ENCODE peak calls at places on chromosomes 6 and 20, in eight cellular contexts. A is iPS DF 6.9, I is uterus, B is fibroblast of lung, J is right cardiac atrium, X is cardiac muscle cell, S is aorta, U is left ventricle myocardium inferior. N is an unnamed sample.

GRCh38 chr20:43799150-43799711 is 72.4 kb upstream of the GTSF1L start:
- DNase-seq in X (no peak), S (no peak), A (no peak), B (peak), U (no peak), J (no peak), I (no peak), N (no peak)

GRCh38 chr6:160951187-160952030 is 40.2 kb upstream of the MAP3K4 start:
- DNase-seq in A (no peak), J (no peak), X (no peak), B (no peak), I (no peak), S (no peak), U (no peak), N (no peak)

GRCh38 chr6:129370268-129370916 is 339.6 kb downstream of the ARHGAP18 start:
- DNase-seq in B (peak), A (peak), X (peak), U (peak), J (no peak), S (peak), I (peak), N (peak)

GRCh38 chr6:25136879-25137278 is 142.3 kb upstream of the CARMIL1 start:
- DNase-seq in X (no peak), A (no peak), I (peak), S (no peak), U (no peak), J (peak), B (no peak), N (peak)

GRCh38 chr6:166595061-166595780 is 8.7 kb upstream of the RAMACL start:
- DNase-seq in I (no peak), X (no peak), U (no peak), S (no peak), A (no peak), J (no peak), B (peak), N (no peak)

GRCh38 chr20:33674294-33675126 is at the start of gene NECAB3:
- DNase-seq in B (peak), I (peak), J (peak), S (peak), U (peak), X (peak), A (no peak), N (peak)

GRCh38 chr20:13671500-13672288 is 33.0 kb upstream of the TASP1 start:
- DNase-seq in A (no peak), X (no peak), J (peak), U (no peak), S (peak), B (peak), I (peak), N (peak)

GRCh38 chr20:60242836-60243520 is 284.8 kb downstream of the CDH26 start:
- DNase-seq in S (no peak), U (no peak), I (no peak), X (no peak), J (no peak), B (no peak), A (no peak), N (no peak)

DNA sequence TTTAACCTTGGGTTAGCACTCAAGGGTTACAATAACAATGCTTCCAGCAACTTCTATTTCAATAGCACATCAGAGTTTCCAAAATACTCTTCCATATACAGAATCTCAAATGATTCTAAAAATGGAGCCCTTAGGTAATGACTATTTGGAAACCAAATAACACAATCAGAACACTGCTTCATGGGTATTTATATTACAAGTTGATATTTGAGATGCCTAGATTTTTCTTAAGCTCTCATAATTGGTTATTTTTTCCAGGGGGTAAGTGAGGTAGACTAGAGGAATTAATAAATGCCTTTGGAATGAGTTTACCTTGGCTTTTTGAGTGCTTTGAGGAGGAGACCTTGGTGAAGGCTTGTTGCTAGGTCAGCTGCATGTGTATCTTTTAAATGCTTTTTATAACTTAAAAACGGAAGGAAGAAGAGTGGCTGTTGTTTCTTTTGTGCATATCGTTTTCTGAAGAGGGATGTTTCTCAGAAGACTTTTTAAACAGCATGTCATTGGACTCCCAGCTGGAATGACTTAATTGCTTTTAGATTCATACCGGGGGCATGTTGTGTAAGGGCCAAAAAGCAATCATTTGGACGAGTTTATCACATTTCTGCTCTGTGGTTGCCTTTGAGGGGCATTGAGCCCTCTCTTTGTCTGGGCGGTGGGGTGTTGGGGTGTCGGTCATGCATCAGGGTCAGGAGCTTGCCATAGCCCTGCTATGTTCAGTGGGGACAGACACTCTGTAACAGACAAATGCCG is 186.0 kb downstream of the DTNBP1 start:
- DNase-seq in J (no peak), U (no peak), X (no peak), I (no peak), B (peak), S (no peak), A (no peak), N (no peak)
- H3K27ac ChIP-seq in J (peak), U (peak), X (no peak), I (peak), B (peak), S (peak), A (no peak), N (no peak)

DNA sequence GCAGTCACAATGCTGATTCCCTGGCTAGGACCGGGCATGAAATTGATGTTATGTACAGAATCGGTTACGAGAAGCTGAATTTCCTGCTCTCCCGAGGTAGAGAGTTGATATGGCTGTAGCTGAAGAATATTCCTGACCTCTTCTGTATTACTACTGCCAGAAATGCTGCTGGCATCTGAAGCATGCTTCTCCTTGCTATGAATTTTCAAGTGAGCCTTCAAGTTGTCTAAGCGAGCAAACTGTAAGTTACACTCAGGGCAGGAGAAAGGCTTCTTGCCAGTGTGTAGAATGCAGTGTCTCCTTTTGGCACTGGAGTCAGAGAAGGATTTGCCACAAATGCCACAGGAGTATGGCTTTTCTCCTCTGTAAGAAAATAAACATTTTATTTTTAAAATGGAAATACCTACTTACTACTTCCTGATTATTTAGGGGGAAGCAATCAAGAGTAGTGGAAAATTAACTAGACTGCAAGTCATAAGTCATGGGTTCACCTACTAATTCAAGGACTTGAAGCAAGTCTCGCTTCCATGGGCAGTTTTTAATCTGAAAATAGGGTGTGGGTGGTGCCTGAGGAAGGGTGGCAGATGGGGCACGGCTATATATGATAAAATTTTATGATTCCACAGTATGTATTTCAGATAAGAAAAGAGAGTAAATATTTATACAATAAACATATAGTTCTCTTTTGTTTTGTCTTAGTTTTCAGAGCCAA is 10.8 kb upstream of the MICAL1 start:
- DNase-seq in J (no peak), X (peak), B (no peak), S (no peak), U (no peak), I (no peak), A (no peak), N (no peak)
- H3K27ac ChIP-seq in J (no peak), X (peak), B (no peak), S (no peak), U (peak), I (no peak), A (no peak), N (no peak)

GRCh38 chr6:109124219-109124618 is 28.9 kb downstream of the CEP57L1 start:
- DNase-seq in B (no peak), J (no peak), X (no peak), A (no peak), S (no peak), I (no peak), U (no peak), N (no peak)

GRCh38 chr6:109130065-109130464 is 34.8 kb downstream of the CEP57L1 start:
- DNase-seq in X (no peak), I (no peak), J (no peak), A (no peak), B (no peak), U (no peak), S (no peak), N (no peak)

GRCh38 chr6:109121411-109121810 is 26.1 kb downstream of the CEP57L1 start:
- DNase-seq in A (no peak), X (no peak), U (no peak), S (no peak), I (no peak), J (no peak), B (peak), N (no peak)

DNA sequence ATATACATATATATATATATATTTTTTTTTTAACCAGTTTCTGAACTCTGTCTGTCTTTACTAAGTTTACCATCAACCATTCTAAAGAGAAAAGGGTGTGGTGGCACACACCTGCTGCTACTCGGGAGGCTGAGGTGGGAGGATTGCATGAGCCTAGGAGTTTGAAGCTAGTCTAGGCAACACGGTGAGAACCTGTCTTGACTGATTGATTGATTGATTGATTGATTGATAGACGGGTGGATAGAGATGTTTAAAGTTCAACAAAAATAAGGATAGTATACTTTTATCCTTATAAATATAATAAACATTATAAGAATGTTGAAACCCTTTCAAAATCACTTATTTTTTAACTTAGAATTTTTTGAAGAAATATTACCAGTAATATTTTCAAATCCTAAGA is 30.2 kb downstream of the CEP57L1 start:
- DNase-seq in A (no peak), U (no peak), I (no peak), J (no peak), S (no peak), X (no peak), B (no peak), N (no peak)
- H3K27ac ChIP-seq in A (no peak), U (no peak), I (no peak), J (no peak), S (no peak), X (no peak), B (no peak), N (no peak)

GRCh38 chr6:13274707-13275434 is 53.5 kb downstream of the TBC1D7 start:
- DNase-seq in X (no peak), I (no peak), U (no peak), J (no peak), A (no peak), B (no peak), S (no peak), N (no peak)

GRCh38 chr6:13273931-13274706 is 54.2 kb downstream of the TBC1D7 start:
- DNase-seq in S (peak), A (no peak), J (peak), B (no peak), U (no peak), I (no peak), X (no peak), N (peak)

GRCh38 chr6:13275435-13275989 is 52.8 kb downstream of the TBC1D7 start:
- DNase-seq in B (no peak), S (no peak), A (no peak), X (no peak), I (no peak), J (no peak), U (no peak), N (no peak)

GRCh38 chr6:13272131-13273046 is 55.9 kb downstream of the TBC1D7 start:
- DNase-seq in I (no peak), S (peak), B (no peak), X (no peak), U (peak), A (no peak), J (peak), N (peak)

DNA sequence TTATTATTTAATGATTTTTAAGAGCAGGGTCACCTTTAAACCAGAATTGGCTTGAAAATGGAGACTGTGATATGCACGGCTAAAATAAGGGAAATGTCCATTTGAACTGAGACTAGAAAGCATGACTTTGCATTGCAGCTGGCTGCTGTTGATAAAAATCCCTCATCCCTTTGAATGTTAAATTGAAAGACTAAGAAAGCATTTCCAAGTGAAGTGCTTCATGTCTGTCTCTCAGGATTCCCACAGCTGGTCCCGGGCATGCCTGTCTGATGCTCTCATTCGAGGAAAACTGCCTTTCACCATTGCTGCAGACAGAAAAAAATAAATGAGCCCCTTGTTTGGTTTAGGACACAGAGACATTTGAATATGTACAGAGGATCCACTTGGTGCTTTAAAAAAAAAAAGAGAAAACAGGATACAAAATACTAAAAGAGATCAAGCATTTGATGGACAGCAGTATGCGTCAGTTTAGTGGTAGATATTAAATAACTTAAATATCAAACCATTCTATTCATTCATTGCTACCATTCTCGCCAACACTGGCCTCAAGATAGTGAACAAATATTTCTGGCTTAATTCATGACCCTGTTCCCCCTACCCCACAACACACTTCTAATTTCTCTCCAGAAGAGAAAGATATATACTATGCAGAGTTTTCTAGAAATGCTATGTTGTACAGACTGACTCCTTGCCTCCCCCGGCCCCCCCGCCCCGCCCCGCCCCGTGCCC is 55.0 kb downstream of the TBC1D7 start:
- DNase-seq in B (no peak), A (no peak), U (no peak), X (no peak), I (no peak), S (no peak), J (no peak), N (no peak)
- H3K27ac ChIP-seq in B (no peak), A (no peak), U (no peak), X (no peak), I (no peak), S (no peak), J (no peak), N (no peak)

GRCh38 chr6:116387374-116387773 is 16.6 kb downstream of the DSE start:
- DNase-seq in B (peak), S (no peak), A (no peak), X (no peak), I (peak), U (no peak), J (no peak), N (no peak)
- H3K27ac ChIP-seq in B (no peak), S (no peak), A (no peak), X (no peak), I (peak), U (no peak), J (no peak), N (no peak)

GRCh38 chr20:17647391-17648305 is 34.4 kb downstream of the RRBP1 start:
- DNase-seq in S (no peak), U (no peak), B (no peak), J (peak), X (no peak), I (no peak), A (no peak), N (peak)

GRCh38 chr20:17648306-17648646 is 33.8 kb downstream of the RRBP1 start:
- DNase-seq in U (no peak), S (no peak), X (peak), A (no peak), B (no peak), I (no peak), J (peak), N (peak)

GRCh38 chr20:17650301-17650761 is 31.7 kb downstream of the RRBP1 start:
- DNase-seq in X (no peak), U (no peak), I (peak), A (no peak), J (peak), S (no peak), B (no peak), N (no peak)

GRCh38 chr20:17650816-17651760 is 31.0 kb downstream of the RRBP1 start:
- DNase-seq in U (no peak), X (no peak), S (no peak), J (peak), B (peak), A (no peak), I (peak), N (no peak)

GRCh38 chr20:17648782-17649730 is 33.0 kb downstream of the RRBP1 start:
- DNase-seq in U (no peak), X (peak), A (no peak), J (peak), B (no peak), S (no peak), I (peak), N (no peak)
- H3K27ac ChIP-seq in U (peak), X (peak), A (no peak), J (no peak), B (no peak), S (no peak), I (peak), N (peak)

DNA sequence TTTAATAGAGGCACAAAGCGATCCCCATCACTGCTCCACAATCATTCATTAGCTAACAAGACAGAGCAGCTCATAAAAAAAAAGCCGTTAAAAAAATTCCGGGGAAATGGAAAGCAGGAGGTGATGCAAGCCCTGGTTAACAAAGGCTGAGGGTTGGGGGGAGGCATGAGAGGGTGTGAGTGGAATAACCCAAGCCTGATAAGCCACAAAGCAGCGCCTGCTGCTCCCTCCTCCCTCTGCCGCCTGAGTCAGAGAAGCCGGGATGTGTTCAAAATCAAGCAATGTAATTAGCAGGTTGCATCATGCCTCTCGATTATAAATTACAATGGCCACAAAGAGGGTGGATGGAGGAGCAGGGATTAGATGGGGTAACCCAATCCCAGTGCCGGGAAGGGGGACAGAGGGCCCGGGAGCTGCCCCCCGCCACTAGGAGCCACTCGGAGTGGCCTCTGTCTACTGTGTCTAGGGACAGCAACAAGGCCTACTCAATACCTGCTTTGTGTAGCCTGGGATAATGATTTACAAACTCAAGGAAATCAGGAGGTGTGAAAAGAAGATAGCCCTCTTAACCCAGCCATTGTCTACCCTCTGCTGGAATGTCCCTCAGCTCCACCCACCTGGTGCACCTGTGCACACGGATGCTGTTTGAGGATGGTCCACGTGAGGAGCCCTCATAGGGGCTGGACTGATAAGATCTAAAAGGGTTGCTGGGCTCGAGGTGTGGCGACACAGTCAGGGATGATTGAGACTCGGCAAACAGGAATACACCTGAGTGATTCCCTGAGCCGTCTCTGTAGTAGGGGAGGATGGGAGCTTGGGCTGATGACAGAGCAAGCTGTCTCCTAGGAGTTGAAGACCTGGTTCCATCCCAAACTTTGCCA is 156.9 kb downstream of the VEGFA start:
- DNase-seq in S (peak), J (peak), U (peak), I (peak), B (peak), X (peak), A (no peak), N (no peak)
- H3K27ac ChIP-seq in S (no peak), J (no peak), U (no peak), I (peak), B (no peak), X (peak), A (no peak), N (no peak)